ENCODE peak calls at places on chromosomes 2 and 18, in seven cellular contexts. Q is left lung, V is left ventricle myocardium inferior, D is GM23338, Z is bronchial epithelial cell, E is neural crest cell, A is nephron progenitor cell. T is an unnamed sample.

GRCh38 chr2:178271629-178272333 is 77.5 kb downstream of the OSBPL6 start:
- DNase-seq in D (no peak), E (no peak), V (peak), Q (no peak), Z (peak), A (no peak), T (no peak)

GRCh38 chr2:121061633-121062032 is 223.4 kb downstream of the TFCP2L1 start:
- DNase-seq in Z (no peak), D (no peak), A (no peak), Q (no peak), V (no peak), E (no peak), T (no peak)

GRCh38 chr2:161219213-161219612 is 59.0 kb downstream of the TANK start:
- DNase-seq in A (no peak), Q (no peak), V (no peak), Z (no peak), D (no peak), E (no peak), T (no peak)

GRCh38 chr2:241315879-241316700 is at the start of gene SEPTIN2:
- DNase-seq in V (peak), Q (peak), Z (no peak), A (no peak), E (peak), D (peak), T (peak)

GRCh38 chr2:105582952-105583660 is 161.6 kb upstream of the NCK2 start:
- DNase-seq in E (no peak), V (no peak), Z (peak), D (no peak), A (no peak), Q (no peak), T (no peak)

GRCh38 chr2:33135645-33136044 is 188.9 kb downstream of the LTBP1 start:
- DNase-seq in A (no peak), V (no peak), D (no peak), E (no peak), Q (no peak), Z (peak), T (no peak)

GRCh38 chr18:7623681-7624080 is 56.6 kb downstream of the PTPRM start:
- DNase-seq in D (no peak), E (no peak), Z (no peak), A (no peak), Q (no peak), V (no peak), T (no peak)

GRCh38 chr2:223747392-223748042 is 89.9 kb downstream of the AP1S3 start:
- DNase-seq in V (no peak), Z (peak), Q (no peak), E (no peak), A (no peak), D (no peak), T (no peak)

GRCh38 chr2:154992826-154993225 is 294.3 kb downstream of the KCNJ3 start:
- DNase-seq in A (no peak), Z (no peak), D (no peak), Q (no peak), V (no peak), E (no peak), T (no peak)

GRCh38 chr2:37773354-37773753 is 101.9 kb upstream of the CDC42EP3 start:
- DNase-seq in Z (no peak), V (no peak), A (no peak), E (no peak), Q (peak), D (no peak), T (no peak)

GRCh38 chr2:112924855-112925254 is 13.9 kb downstream of the IL37 start:
- DNase-seq in Z (no peak), Q (no peak), A (no peak), V (no peak), E (no peak), D (no peak), T (no peak)

GRCh38 chr2:88739985-88740600 is 48.6 kb downstream of the RPIA start:
- DNase-seq in E (peak), Z (peak), V (peak), A (peak), Q (no peak), D (peak), T (no peak)

GRCh38 chr18:61697306-61697909 is 195.4 kb downstream of the RNF152 start:
- DNase-seq in D (no peak), Q (no peak), V (no peak), E (no peak), Z (no peak), A (no peak), T (no peak)

DNA sequence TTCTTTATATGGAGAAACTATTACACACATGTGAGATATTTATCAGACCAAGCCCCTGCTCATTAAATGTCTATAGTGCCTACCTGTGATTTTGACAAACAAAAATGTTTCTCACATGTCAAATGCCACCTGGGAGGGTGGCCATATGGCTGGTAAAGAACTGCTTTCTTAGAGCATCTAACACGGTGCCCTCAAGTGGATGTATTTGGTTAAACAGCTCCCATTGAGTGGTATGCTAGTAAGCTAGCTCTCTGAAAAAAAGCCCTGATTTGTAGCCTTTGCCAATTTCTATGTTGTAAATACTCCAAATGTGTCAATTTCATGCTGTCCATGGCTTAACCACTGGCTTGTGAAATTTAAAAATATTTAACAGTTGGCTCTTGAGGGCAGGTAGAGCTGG is 94.6 kb downstream of the PMAIP1 start:
- DNase-seq in D (peak), Z (peak), A (no peak), V (no peak), E (no peak), Q (no peak), T (no peak)
- TF ChIP-seq CTCF in D (peak), Z (no peak), A (no peak), V (no peak), E (no peak), Q (no peak), T (no peak)

DNA sequence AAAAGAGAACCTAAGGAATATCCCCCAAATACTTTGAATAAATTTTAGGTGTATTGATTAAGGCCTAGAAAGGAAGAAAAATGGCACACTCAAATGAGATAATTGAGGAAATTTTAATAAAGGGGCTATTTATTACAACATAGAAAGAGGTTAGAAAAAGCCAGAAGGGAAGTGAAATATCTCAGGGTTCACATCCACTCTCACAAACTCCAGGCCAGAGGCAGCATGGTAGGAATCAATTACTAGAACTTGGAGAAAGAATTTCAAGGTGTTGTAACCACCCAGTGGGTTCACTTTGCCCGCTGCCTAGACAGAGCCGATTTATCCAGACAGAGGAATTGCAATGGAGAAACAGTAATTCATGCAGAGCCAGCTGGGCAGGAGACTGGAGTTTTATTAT is 617.5 kb upstream of the ACVR2A start:
- DNase-seq in D (no peak), Z (no peak), V (no peak), Q (no peak), A (no peak), E (no peak), T (no peak)
- TF ChIP-seq CTCF in D (no peak), Z (no peak), V (no peak), Q (no peak), A (no peak), E (no peak), T (no peak)

GRCh38 chr2:59256290-59256689 is 1015.2 kb upstream of the FANCL start:
- DNase-seq in V (no peak), E (no peak), D (no peak), Z (no peak), Q (no peak), A (no peak), T (no peak)
- TF ChIP-seq CTCF in V (no peak), E (no peak), D (no peak), Z (no peak), Q (no peak), A (no peak), T (no peak)

DNA sequence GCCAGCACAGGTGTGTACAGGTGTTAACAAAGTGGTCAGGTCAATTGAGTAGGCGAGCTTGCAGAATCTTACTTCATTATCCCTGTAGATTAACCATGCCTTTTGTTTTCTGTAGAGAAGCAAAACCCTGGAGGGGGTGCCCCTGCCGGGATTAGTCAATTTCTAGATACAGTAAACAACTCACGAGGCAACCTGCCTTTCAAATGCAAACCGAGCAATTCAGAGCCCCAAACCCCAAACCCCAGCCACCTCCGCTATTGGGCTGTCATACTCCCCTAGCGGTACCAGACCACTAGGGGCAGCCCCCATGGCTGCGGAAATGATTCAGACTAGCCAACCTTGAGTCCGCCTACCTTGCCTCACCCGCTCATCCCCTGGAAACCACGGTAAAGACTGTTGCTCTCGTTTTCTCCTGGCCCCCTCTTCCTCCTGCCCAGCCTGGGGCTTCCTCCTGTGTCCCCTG is 61.4 kb upstream of the KIF5C start:
- DNase-seq in Q (no peak), E (no peak), D (peak), V (no peak), Z (no peak), A (no peak), T (no peak)
- TF ChIP-seq CTCF in Q (no peak), E (no peak), D (peak), V (no peak), Z (no peak), A (peak), T (peak)

GRCh38 chr2:58240938-58241755 is at the start of gene FANCL:
- DNase-seq in Z (peak), E (peak), Q (peak), D (peak), A (peak), V (peak), T (peak)
- TF ChIP-seq CTCF in Z (no peak), E (no peak), Q (no peak), D (no peak), A (no peak), V (no peak), T (no peak)

GRCh38 chr2:69167469-69167822 is 154.5 kb downstream of the ANTXR1 start:
- DNase-seq in V (no peak), Z (no peak), D (no peak), Q (no peak), E (no peak), A (no peak), T (no peak)
- TF ChIP-seq CTCF in V (no peak), Z (no peak), D (no peak), Q (no peak), E (no peak), A (no peak), T (no peak)

DNA sequence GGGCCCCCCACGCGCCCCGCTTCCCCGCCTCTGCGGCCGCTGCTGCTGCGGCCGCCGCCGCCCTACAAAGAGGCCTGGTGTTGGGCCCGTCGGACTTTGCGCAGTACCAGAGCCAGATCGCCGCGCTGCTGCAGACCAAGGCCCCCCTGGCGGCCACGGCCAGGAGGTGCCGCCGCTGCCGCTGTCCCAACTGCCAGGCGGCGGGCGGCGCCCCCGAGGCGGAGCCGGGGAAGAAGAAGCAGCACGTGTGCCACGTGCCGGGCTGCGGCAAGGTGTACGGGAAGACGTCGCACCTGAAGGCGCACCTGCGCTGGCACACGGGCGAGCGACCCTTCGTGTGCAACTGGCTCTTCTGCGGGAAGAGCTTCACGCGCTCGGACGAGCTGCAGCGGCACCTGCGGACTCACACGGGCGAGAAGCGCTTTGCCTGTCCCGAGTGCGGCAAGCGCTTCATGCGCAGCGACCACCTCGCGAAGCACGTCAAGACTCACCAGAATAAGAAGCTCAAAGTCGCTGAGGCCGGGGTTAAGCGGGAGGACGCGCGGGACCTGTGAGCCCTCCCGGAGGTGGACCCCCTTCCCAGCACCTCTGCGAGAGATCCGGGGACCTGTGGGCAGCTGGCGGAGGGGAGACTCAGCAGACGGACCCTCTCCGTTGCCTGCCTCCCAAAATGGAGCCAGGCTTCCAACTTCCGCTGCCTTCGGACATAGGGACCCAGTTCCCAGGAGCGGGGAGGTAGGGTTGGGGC is 1.9 kb downstream of the SP5 start:
- DNase-seq in Z (no peak), D (peak), E (peak), A (peak), Q (peak), V (peak), T (no peak)
- TF ChIP-seq CTCF in Z (peak), D (peak), E (peak), A (peak), Q (peak), V (peak), T (peak)

GRCh38 chr2:200687938-200688920 is 102.4 kb downstream of the AOX1 start:
- DNase-seq in E (no peak), A (no peak), V (no peak), D (no peak), Q (no peak), Z (no peak), T (no peak)
- TF ChIP-seq CTCF in E (no peak), A (no peak), V (no peak), D (no peak), Q (no peak), Z (no peak), T (no peak)